ENCODE peak calls at places on chromosomes 11 and 22, in nine cellular contexts. One of them, this sample, is unnamed.

GRCh38 chr11:34305095-34305692 is 52.6 kb downstream of the ABTB2 start:
- DNase-seq in astrocyte of the spinal cord: peak; percentile 30
- DNase-seq in cardiac muscle cell: no peak
- DNase-seq in sigmoid colon: no peak
- DNase-seq in ovary: no peak
- DNase-seq in small intestine: no peak
- DNase-seq in fibroblast of lung: no peak
- DNase-seq in fibroblast of villous mesenchyme: peak; percentile 44
- DNase-seq in body of pancreas: no peak
- DNase-seq in this sample: no peak

GRCh38 chr11:34649597-34649996 is 28.7 kb downstream of the EHF start:
- DNase-seq in astrocyte of the spinal cord: no peak
- DNase-seq in cardiac muscle cell: no peak
- DNase-seq in sigmoid colon: no peak
- DNase-seq in ovary: no peak
- DNase-seq in small intestine: peak; percentile 73
- DNase-seq in fibroblast of lung: no peak
- DNase-seq in fibroblast of villous mesenchyme: no peak
- DNase-seq in body of pancreas: no peak
- DNase-seq in this sample: no peak

GRCh38 chr11:113474362-113475159 is 637 bp downstream of the DRD2 start:
- DNase-seq in astrocyte of the spinal cord: peak; percentile 77
- DNase-seq in cardiac muscle cell: peak; percentile 96
- DNase-seq in sigmoid colon: no peak
- DNase-seq in ovary: peak; percentile 64
- DNase-seq in small intestine: peak; percentile 65
- DNase-seq in fibroblast of lung: peak; percentile 73
- DNase-seq in fibroblast of villous mesenchyme: peak; percentile 83
- DNase-seq in body of pancreas: peak; percentile 79
- DNase-seq in this sample: peak; percentile 77

GRCh38 chr11:108525161-108525560 is 27.0 kb upstream of the POGLUT3 start:
- DNase-seq in astrocyte of the spinal cord: no peak
- DNase-seq in cardiac muscle cell: no peak
- DNase-seq in sigmoid colon: no peak
- DNase-seq in ovary: no peak
- DNase-seq in small intestine: no peak
- DNase-seq in fibroblast of lung: no peak
- DNase-seq in fibroblast of villous mesenchyme: no peak
- DNase-seq in body of pancreas: no peak
- DNase-seq in this sample: no peak

GRCh38 chr11:11252403-11252802 is 100.6 kb downstream of the CSNK2A3 start:
- DNase-seq in astrocyte of the spinal cord: no peak
- DNase-seq in cardiac muscle cell: no peak
- DNase-seq in sigmoid colon: no peak
- DNase-seq in ovary: no peak
- DNase-seq in small intestine: no peak
- DNase-seq in fibroblast of lung: no peak
- DNase-seq in fibroblast of villous mesenchyme: no peak
- DNase-seq in body of pancreas: no peak
- DNase-seq in this sample: no peak

GRCh38 chr11:102676086-102676485 is 29.5 kb downstream of the MMP27 start:
- DNase-seq in astrocyte of the spinal cord: no peak
- DNase-seq in cardiac muscle cell: no peak
- DNase-seq in sigmoid colon: no peak
- DNase-seq in ovary: no peak
- DNase-seq in small intestine: no peak
- DNase-seq in fibroblast of lung: no peak
- DNase-seq in fibroblast of villous mesenchyme: no peak
- DNase-seq in body of pancreas: no peak
- DNase-seq in this sample: no peak

GRCh38 chr22:41180926-41181325 is 24.2 kb upstream of the L3MBTL2 start:
- DNase-seq in astrocyte of the spinal cord: no peak
- DNase-seq in cardiac muscle cell: no peak
- DNase-seq in sigmoid colon: no peak
- DNase-seq in ovary: no peak
- DNase-seq in small intestine: no peak
- DNase-seq in fibroblast of lung: no peak
- DNase-seq in fibroblast of villous mesenchyme: no peak
- DNase-seq in body of pancreas: no peak
- DNase-seq in this sample: no peak

GRCh38 chr11:121538054-121538453 is 85.3 kb upstream of the SORL1-AS1 start:
- DNase-seq in astrocyte of the spinal cord: no peak
- DNase-seq in cardiac muscle cell: no peak
- DNase-seq in sigmoid colon: no peak
- DNase-seq in ovary: no peak
- DNase-seq in small intestine: no peak
- DNase-seq in fibroblast of lung: no peak
- DNase-seq in fibroblast of villous mesenchyme: no peak
- DNase-seq in body of pancreas: no peak
- DNase-seq in this sample: no peak

GRCh38 chr22:31039393-31039792 is 41.7 kb upstream of the SMTN start:
- DNase-seq in astrocyte of the spinal cord: no peak
- DNase-seq in cardiac muscle cell: no peak
- DNase-seq in sigmoid colon: peak; percentile 86
- DNase-seq in ovary: peak; percentile 74
- DNase-seq in small intestine: no peak
- DNase-seq in fibroblast of lung: peak; percentile 88
- DNase-seq in fibroblast of villous mesenchyme: peak; percentile 92
- DNase-seq in body of pancreas: no peak
- DNase-seq in this sample: peak; percentile 75

GRCh38 chr11:116078101-116078561 is 573.9 kb upstream of the CADM1 start:
- DNase-seq in astrocyte of the spinal cord: no peak
- DNase-seq in cardiac muscle cell: peak; percentile 67
- DNase-seq in sigmoid colon: no peak
- DNase-seq in ovary: no peak
- DNase-seq in small intestine: no peak
- DNase-seq in fibroblast of lung: peak; percentile 14
- DNase-seq in fibroblast of villous mesenchyme: no peak
- DNase-seq in body of pancreas: no peak
- DNase-seq in this sample: no peak

GRCh38 chr11:112082729-112083128 is 3.8 kb downstream of the TIMM8B start:
- DNase-seq in astrocyte of the spinal cord: peak; percentile 44
- DNase-seq in cardiac muscle cell: no peak
- DNase-seq in sigmoid colon: no peak
- DNase-seq in ovary: no peak
- DNase-seq in small intestine: no peak
- DNase-seq in fibroblast of lung: peak; percentile 54
- DNase-seq in fibroblast of villous mesenchyme: peak; percentile 93
- DNase-seq in body of pancreas: no peak
- DNase-seq in this sample: no peak

GRCh38 chr22:19875061-19875530 is 20.4 kb upstream of the GNB1L start:
- DNase-seq in astrocyte of the spinal cord: no peak
- DNase-seq in cardiac muscle cell: no peak
- DNase-seq in sigmoid colon: peak; percentile 65
- DNase-seq in ovary: peak; percentile 19
- DNase-seq in small intestine: no peak
- DNase-seq in fibroblast of lung: no peak
- DNase-seq in fibroblast of villous mesenchyme: no peak
- DNase-seq in body of pancreas: peak; percentile 3
- DNase-seq in this sample: no peak

GRCh38 chr22:27088026-27088425 is 430.6 kb downstream of the MIAT start:
- DNase-seq in astrocyte of the spinal cord: peak; percentile 45
- DNase-seq in cardiac muscle cell: no peak
- DNase-seq in sigmoid colon: no peak
- DNase-seq in ovary: no peak
- DNase-seq in small intestine: no peak
- DNase-seq in fibroblast of lung: peak; percentile 3
- DNase-seq in fibroblast of villous mesenchyme: peak; percentile 30
- DNase-seq in body of pancreas: no peak
- DNase-seq in this sample: peak; percentile 67

GRCh38 chr11:6932150-6932549 is 5.9 kb downstream of the ZNF215 start:
- DNase-seq in astrocyte of the spinal cord: no peak
- DNase-seq in cardiac muscle cell: no peak
- DNase-seq in sigmoid colon: no peak
- DNase-seq in ovary: no peak
- DNase-seq in small intestine: no peak
- DNase-seq in fibroblast of lung: no peak
- DNase-seq in fibroblast of villous mesenchyme: no peak
- DNase-seq in body of pancreas: no peak
- DNase-seq in this sample: no peak

GRCh38 chr11:6926208-6927029 is at the start of gene ZNF215:
- DNase-seq in astrocyte of the spinal cord: peak; percentile 79
- DNase-seq in cardiac muscle cell: peak; percentile 78
- DNase-seq in sigmoid colon: peak; percentile 85
- DNase-seq in ovary: peak; percentile 67
- DNase-seq in small intestine: peak; percentile 86
- DNase-seq in fibroblast of lung: peak; percentile 73
- DNase-seq in fibroblast of villous mesenchyme: peak; percentile 76
- DNase-seq in body of pancreas: peak; percentile 85
- DNase-seq in this sample: peak; percentile 70

GRCh38 chr11:6928916-6929315 is 2.7 kb downstream of the ZNF215 start:
- DNase-seq in astrocyte of the spinal cord: no peak
- DNase-seq in cardiac muscle cell: no peak
- DNase-seq in sigmoid colon: no peak
- DNase-seq in ovary: no peak
- DNase-seq in small intestine: no peak
- DNase-seq in fibroblast of lung: no peak
- DNase-seq in fibroblast of villous mesenchyme: no peak
- DNase-seq in body of pancreas: no peak
- DNase-seq in this sample: no peak

GRCh38 chr11:6927030-6927617 is 898 bp downstream of the ZNF215 start:
- DNase-seq in astrocyte of the spinal cord: no peak
- DNase-seq in cardiac muscle cell: no peak
- DNase-seq in sigmoid colon: no peak
- DNase-seq in ovary: no peak
- DNase-seq in small intestine: peak; percentile 10
- DNase-seq in fibroblast of lung: peak; percentile 17
- DNase-seq in fibroblast of villous mesenchyme: no peak
- DNase-seq in body of pancreas: no peak
- DNase-seq in this sample: peak; percentile 32

DNA sequence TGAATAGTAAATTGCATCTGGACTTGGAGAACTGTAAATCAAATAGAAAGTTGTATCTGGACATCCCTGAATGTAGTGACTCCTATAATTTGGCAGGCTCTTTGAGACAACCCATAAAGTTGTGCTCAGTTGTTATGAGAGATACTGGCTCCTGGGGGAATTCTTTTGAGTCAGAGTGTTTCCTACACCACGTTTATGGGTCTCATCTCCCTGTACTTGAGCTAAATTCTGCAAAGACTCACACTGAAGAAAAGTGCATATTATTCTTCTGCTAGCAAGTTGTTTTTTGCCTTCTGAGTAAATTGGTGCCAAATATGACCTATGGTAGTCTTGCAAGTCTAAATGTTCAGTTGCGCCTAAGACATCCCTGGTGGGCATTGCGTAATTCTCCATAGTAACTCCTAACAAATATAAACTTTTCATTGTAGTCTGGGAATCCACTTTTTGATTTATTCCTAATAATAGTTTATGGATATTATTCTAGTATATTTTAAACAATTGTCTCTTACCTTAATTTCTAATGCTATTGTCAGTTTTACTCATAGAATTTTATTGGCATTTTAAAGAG is 5.0 kb downstream of the ZNF215 start:
- DNase-seq in astrocyte of the spinal cord: no peak
- DNase-seq in cardiac muscle cell: no peak
- DNase-seq in sigmoid colon: no peak
- DNase-seq in ovary: no peak
- DNase-seq in small intestine: no peak
- DNase-seq in fibroblast of lung: peak; percentile 48
- DNase-seq in fibroblast of villous mesenchyme: peak; percentile 40
- DNase-seq in body of pancreas: no peak
- DNase-seq in this sample: peak; percentile 36
- H3K4me3 ChIP-seq in astrocyte of the spinal cord: no peak overlapping the region
- H3K4me3 ChIP-seq in cardiac muscle cell: no peak overlapping the region
- H3K4me3 ChIP-seq in sigmoid colon: no peak overlapping the region
- H3K4me3 ChIP-seq in ovary: no peak overlapping the region
- H3K4me3 ChIP-seq in small intestine: no peak overlapping the region
- H3K4me3 ChIP-seq in fibroblast of lung: no peak overlapping the region
- H3K4me3 ChIP-seq in fibroblast of villous mesenchyme: no peak overlapping the region
- H3K4me3 ChIP-seq in body of pancreas: no peak overlapping the region
- H3K4me3 ChIP-seq in this sample: no peak overlapping the region

GRCh38 chr22:22207845-22208564 is 36.6 kb upstream of the VPREB1 start:
- DNase-seq in astrocyte of the spinal cord: peak; percentile 69
- DNase-seq in cardiac muscle cell: peak; percentile 82
- DNase-seq in sigmoid colon: no peak
- DNase-seq in ovary: no peak
- DNase-seq in small intestine: peak; percentile 61
- DNase-seq in fibroblast of lung: peak; percentile 68
- DNase-seq in fibroblast of villous mesenchyme: peak; percentile 70
- DNase-seq in body of pancreas: peak; percentile 83
- DNase-seq in this sample: peak; percentile 80
- H3K4me3 ChIP-seq in astrocyte of the spinal cord: no peak overlapping the region
- H3K4me3 ChIP-seq in cardiac muscle cell: no peak overlapping the region
- H3K4me3 ChIP-seq in sigmoid colon: no peak overlapping the region
- H3K4me3 ChIP-seq in ovary: no peak overlapping the region
- H3K4me3 ChIP-seq in small intestine: no peak overlapping the region
- H3K4me3 ChIP-seq in fibroblast of lung: no peak overlapping the region
- H3K4me3 ChIP-seq in fibroblast of villous mesenchyme: no peak overlapping the region
- H3K4me3 ChIP-seq in body of pancreas: no peak overlapping the region
- H3K4me3 ChIP-seq in this sample: no peak overlapping the region

GRCh38 chr11:57499983-57500461 is 15.5 kb downstream of the SLC43A1 start:
- DNase-seq in astrocyte of the spinal cord: no peak
- DNase-seq in cardiac muscle cell: no peak
- DNase-seq in sigmoid colon: no peak
- DNase-seq in ovary: no peak
- DNase-seq in small intestine: no peak
- DNase-seq in fibroblast of lung: no peak
- DNase-seq in fibroblast of villous mesenchyme: no peak
- DNase-seq in body of pancreas: no peak
- DNase-seq in this sample: no peak
- H3K4me3 ChIP-seq in astrocyte of the spinal cord: peak overlapping the region; percentile 27
- H3K4me3 ChIP-seq in cardiac muscle cell: no peak overlapping the region
- H3K4me3 ChIP-seq in sigmoid colon: peak overlapping the region; percentile 43
- H3K4me3 ChIP-seq in ovary: peak overlapping the region; percentile 35
- H3K4me3 ChIP-seq in small intestine: no peak overlapping the region
- H3K4me3 ChIP-seq in fibroblast of lung: peak overlapping the region; percentile 46
- H3K4me3 ChIP-seq in fibroblast of villous mesenchyme: peak overlapping the region; percentile 45
- H3K4me3 ChIP-seq in body of pancreas: no peak overlapping the region
- H3K4me3 ChIP-seq in this sample: peak overlapping the region; percentile 52

GRCh38 chr11:16946477-16947282 is 67.5 kb downstream of the PLEKHA7 start:
- DNase-seq in astrocyte of the spinal cord: no peak
- DNase-seq in cardiac muscle cell: no peak
- DNase-seq in sigmoid colon: no peak
- DNase-seq in ovary: no peak
- DNase-seq in small intestine: no peak
- DNase-seq in fibroblast of lung: no peak
- DNase-seq in fibroblast of villous mesenchyme: no peak
- DNase-seq in body of pancreas: no peak
- DNase-seq in this sample: no peak

GRCh38 chr11:16942342-16942741 is 71.9 kb downstream of the PLEKHA7 start:
- DNase-seq in astrocyte of the spinal cord: no peak
- DNase-seq in cardiac muscle cell: peak; percentile 59
- DNase-seq in sigmoid colon: no peak
- DNase-seq in ovary: no peak
- DNase-seq in small intestine: no peak
- DNase-seq in fibroblast of lung: peak; percentile 8
- DNase-seq in fibroblast of villous mesenchyme: no peak
- DNase-seq in body of pancreas: no peak
- DNase-seq in this sample: no peak

GRCh38 chr11:16942917-16943316 is 71.3 kb downstream of the PLEKHA7 start:
- DNase-seq in astrocyte of the spinal cord: no peak
- DNase-seq in cardiac muscle cell: no peak
- DNase-seq in sigmoid colon: no peak
- DNase-seq in ovary: no peak
- DNase-seq in small intestine: no peak
- DNase-seq in fibroblast of lung: peak; percentile 49
- DNase-seq in fibroblast of villous mesenchyme: no peak
- DNase-seq in body of pancreas: no peak
- DNase-seq in this sample: no peak

GRCh38 chr11:16941935-16942334 is 72.3 kb downstream of the PLEKHA7 start:
- DNase-seq in astrocyte of the spinal cord: no peak
- DNase-seq in cardiac muscle cell: no peak
- DNase-seq in sigmoid colon: no peak
- DNase-seq in ovary: no peak
- DNase-seq in small intestine: no peak
- DNase-seq in fibroblast of lung: no peak
- DNase-seq in fibroblast of villous mesenchyme: no peak
- DNase-seq in body of pancreas: no peak
- DNase-seq in this sample: no peak

GRCh38 chr11:16945671-16946469 is 68.3 kb downstream of the PLEKHA7 start:
- DNase-seq in astrocyte of the spinal cord: peak; percentile 71
- DNase-seq in cardiac muscle cell: peak; percentile 79
- DNase-seq in sigmoid colon: no peak
- DNase-seq in ovary: peak; percentile 53
- DNase-seq in small intestine: peak; percentile 82
- DNase-seq in fibroblast of lung: peak; percentile 60
- DNase-seq in fibroblast of villous mesenchyme: peak; percentile 52
- DNase-seq in body of pancreas: peak; percentile 79
- DNase-seq in this sample: peak; percentile 31
- H3K4me3 ChIP-seq in astrocyte of the spinal cord: no peak overlapping the region
- H3K4me3 ChIP-seq in cardiac muscle cell: no peak overlapping the region
- H3K4me3 ChIP-seq in sigmoid colon: no peak overlapping the region
- H3K4me3 ChIP-seq in ovary: no peak overlapping the region
- H3K4me3 ChIP-seq in small intestine: no peak overlapping the region
- H3K4me3 ChIP-seq in fibroblast of lung: no peak overlapping the region
- H3K4me3 ChIP-seq in fibroblast of villous mesenchyme: no peak overlapping the region
- H3K4me3 ChIP-seq in body of pancreas: no peak overlapping the region
- H3K4me3 ChIP-seq in this sample: no peak overlapping the region

This sample was measured in fibroblast of the aortic adventitia.